ENCODE peak calls at places on chromosome 9, in five cellular contexts. V is A549, M is SK-N-SH, Z is GM12878, W is K562. A is an unnamed sample.

GRCh38 chr9:35993976-35994720 is 36.2 kb upstream of the OR2S2 start:
- DNase-seq in V (no peak), M (no peak), Z (no peak), W (no peak), A (peak; percentile 13)

GRCh38 chr9:36325081-36325828 is 67.0 kb upstream of the GNE start:
- DNase-seq in V (no peak), M (no peak), Z (no peak), W (no peak), A (no peak)

GRCh38 chr9:89397471-89397870 is 79.2 kb downstream of the SECISBP2 start:
- DNase-seq in V (no peak), M (no peak), Z (no peak), W (no peak), A (no peak)

GRCh38 chr9:126491256-126491879 is 122.4 kb upstream of the LMX1B start:
- DNase-seq in V (no peak), M (peak; percentile 69), Z (no peak), W (peak; percentile 71), A (peak; percentile 69)

GRCh38 chr9:130128782-130129424 is 43.3 kb upstream of the NCS1 start:
- DNase-seq in V (no peak), M (no peak), Z (peak; percentile 79), W (peak; percentile 37), A (peak; percentile 99)

GRCh38 chr9:136312436-136312835 is 8.5 kb upstream of the CCDC187 start:
- DNase-seq in V (peak; percentile 74), M (peak; percentile 92), Z (no peak), W (peak; percentile 60), A (peak; percentile 58)

GRCh38 chr9:126443144-126443543 is 116.5 kb downstream of the MVB12B start:
- DNase-seq in V (no peak), M (no peak), Z (no peak), W (no peak), A (no peak)

GRCh38 chr9:134939080-134939733 is 21.5 kb upstream of the FCN1 start:
- DNase-seq in V (no peak), M (no peak), Z (no peak), W (no peak), A (no peak)

GRCh38 chr9:97985058-97985861 is 2.1 kb downstream of the ANP32B start:
- DNase-seq in V (peak; percentile 24), M (no peak), Z (peak; percentile 9), W (peak; percentile 72), A (peak; percentile 11)

GRCh38 chr9:26723486-26723885 is 169.1 kb downstream of the CAAP1 start:
- DNase-seq in V (peak; percentile 44), M (no peak), Z (no peak), W (peak; percentile 21), A (peak; percentile 6)

GRCh38 chr9:101376117-101376866 is 8.5 kb downstream of the BAAT start:
- DNase-seq in V (peak; percentile 62), M (no peak), Z (no peak), W (no peak), A (peak; percentile 63)

DNA sequence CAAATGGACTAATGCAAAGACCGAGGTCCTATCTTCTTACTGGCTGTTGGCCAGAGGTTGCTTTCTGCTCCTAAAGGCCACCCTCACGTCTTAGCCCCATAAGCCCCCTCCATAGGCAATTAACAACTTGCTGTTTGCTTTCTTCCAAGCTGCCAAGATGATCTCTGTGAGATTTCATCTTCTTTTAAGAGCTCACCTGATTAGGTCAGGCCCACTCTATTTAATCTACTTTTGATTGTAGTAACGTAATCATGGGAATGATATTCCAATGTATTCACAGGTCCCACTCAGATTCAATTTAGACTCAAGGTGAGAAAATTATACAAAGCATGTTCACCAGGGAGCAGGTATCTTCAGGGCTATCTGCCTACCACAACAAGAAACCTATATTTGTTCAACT is 84.4 kb upstream of the RAD23B start:
- DNase-seq in V (no peak), M (no peak), Z (no peak), W (no peak), A (no peak)
- H3K4me3 ChIP-seq in V (no peak overlapping the region), M (no peak overlapping the region), Z (no peak overlapping the region), W (no peak overlapping the region), A (no peak overlapping the region)

GRCh38 chr9:33318225-33318624 is 27.9 kb downstream of the NFX1 start:
- DNase-seq in V (no peak), M (no peak), Z (no peak), W (no peak), A (no peak)
- TF ChIP-seq RCOR1 in V (no peak), M (no peak), Z (no peak), W (no peak), A (no peak)

DNA sequence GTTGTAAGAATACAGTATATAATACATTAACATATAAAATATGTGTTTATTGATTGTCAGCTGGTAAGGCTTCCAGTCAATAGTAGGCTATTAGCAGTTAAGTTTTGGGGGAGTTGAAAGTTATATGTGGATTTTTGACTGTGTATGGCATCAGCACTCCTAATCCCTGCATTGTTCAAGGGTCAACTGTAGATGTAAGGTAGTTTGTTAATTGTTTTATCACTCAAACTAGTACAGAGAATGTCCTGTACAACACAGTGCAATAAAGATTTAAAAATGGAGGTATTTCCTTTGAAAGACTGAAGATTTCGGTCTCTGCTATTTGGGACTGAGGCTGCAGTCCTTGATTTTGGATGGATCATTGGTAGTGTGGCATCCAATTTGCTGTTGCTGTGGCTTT is 484.4 kb downstream of the KDM4C start:
- DNase-seq in V (no peak), M (no peak), Z (no peak), W (no peak), A (no peak)
- H3K4me3 ChIP-seq in V (no peak overlapping the region), M (no peak overlapping the region), Z (no peak overlapping the region), W (no peak overlapping the region), A (no peak overlapping the region)

GRCh38 chr9:92650839-92651621 is 18.9 kb downstream of the IPPK start:
- DNase-seq in V (no peak), M (peak; percentile 83), Z (no peak), W (no peak), A (peak; percentile 29)
- TF ChIP-seq RCOR1 in V (no peak), M (peak; percentile 2), Z (no peak), W (no peak), A (no peak)

GRCh38 chr9:133274236-133275104 is 531 bp downstream of the ABO start:
- DNase-seq in V (no peak), M (no peak), Z (no peak), W (peak; percentile 37), A (no peak)
- H3K4me3 ChIP-seq in V (no peak overlapping the region), M (no peak overlapping the region), Z (no peak overlapping the region), W (peak overlapping the region; percentile 75), A (no peak overlapping the region)

GRCh38 chr9:92440751-92441046 is 16.4 kb upstream of the OMD start:
- DNase-seq in V (no peak), M (no peak), Z (peak; percentile 37), W (no peak), A (no peak)

GRCh38 chr9:92438900-92439526 is 14.7 kb upstream of the OMD start:
- DNase-seq in V (no peak), M (peak; percentile 19), Z (no peak), W (no peak), A (peak; percentile 53)

GRCh38 chr9:92439921-92440750 is 15.9 kb upstream of the OMD start:
- DNase-seq in V (no peak), M (no peak), Z (no peak), W (no peak), A (peak; percentile 90)

GRCh38 chr9:92444841-92445240 is 20.6 kb upstream of the OMD start:
- DNase-seq in V (no peak), M (no peak), Z (no peak), W (no peak), A (no peak)
- TF ChIP-seq RCOR1 in V (no peak), M (no peak), Z (no peak), W (no peak), A (no peak)

GRCh38 chr9:127562841-127563523 is 49.1 kb upstream of the STXBP1 start:
- DNase-seq in V (peak; percentile 71), M (no peak), Z (no peak), W (no peak), A (peak; percentile 87)
- H3K4me3 ChIP-seq in V (no peak overlapping the region), M (no peak overlapping the region), Z (no peak overlapping the region), W (no peak overlapping the region), A (no peak overlapping the region)

GRCh38 chr9:22214021-22214420 is 204.9 kb upstream of the CDKN2B start:
- DNase-seq in V (no peak), M (no peak), Z (no peak), W (no peak), A (no peak)
- TF ChIP-seq RCOR1 in V (no peak), M (no peak), Z (no peak), W (no peak), A (no peak)

A was measured in IMR-90.